ENCODE peak calls at places on chromosomes 7 and 10, in four cellular contexts. Y, F, T and W are unnamed samples.

GRCh38 chr10:45154481-45154880 is 153.8 kb downstream of the ZNF22 start:
- DNase-seq in F (no peak), Y (no peak), T (no peak), W (no peak)

GRCh38 chr10:71724539-71724938 is 5.0 kb upstream of the C10orf105 start:
- DNase-seq in Y (no peak), F (no peak), T (no peak), W (no peak)

GRCh38 chr10:78829570-78829969 is 239.2 kb upstream of the ZMIZ1 start:
- DNase-seq in F (no peak), Y (no peak), T (no peak), W (no peak)

GRCh38 chr7:134476044-134476443 is 17.1 kb upstream of the AKR1B1 start:
- DNase-seq in Y (no peak), F (no peak), T (no peak), W (no peak)

GRCh38 chr10:118374404-118374803 is 32.3 kb upstream of the FAM204A start:
- DNase-seq in F (no peak), Y (no peak), T (no peak), W (no peak)

GRCh38 chr7:30331338-30331737 is 46.9 kb downstream of the ZNRF2 start:
- DNase-seq in F (no peak), T (no peak), Y (no peak), W (no peak)

GRCh38 chr7:39651262-39651661 is 27.9 kb downstream of the RALA start:
- DNase-seq in F (no peak), Y (no peak), T (no peak), W (no peak)

GRCh38 chr7:46168231-46168630 is 247.2 kb upstream of the IGFBP3 start:
- DNase-seq in F (no peak), T (no peak), Y (no peak), W (no peak)

GRCh38 chr10:77160679-77161078 is 476.9 kb downstream of the KCNMA1 start:
- DNase-seq in Y (no peak), F (no peak), T (no peak), W (no peak)

GRCh38 chr7:88218836-88219605 is 817 bp downstream of the SRI start:
- DNase-seq in T (peak), Y (peak), F (no peak), W (peak)

GRCh38 chr7:101728888-101729883 is 88.2 kb upstream of the CUX1 start:
- DNase-seq in T (no peak), Y (no peak), F (no peak), W (no peak)

GRCh38 chr7:17233643-17234397 is 64.6 kb upstream of the AHR start:
- DNase-seq in T (no peak), Y (peak), F (no peak), W (no peak)

GRCh38 chr7:18151419-18151818 is 123.8 kb upstream of the PRPS1L1 start:
- DNase-seq in F (no peak), Y (no peak), T (peak), W (no peak)

GRCh38 chr10:36725581-36726520 is 399.5 kb upstream of the ANKRD30A start:
- DNase-seq in F (no peak), T (peak), Y (no peak), W (peak)

GRCh38 chr7:90401989-90402388 is 1.3 kb upstream of the CLDN12 start:
- DNase-seq in F (no peak), Y (no peak), T (no peak), W (no peak)

GRCh38 chr10:103470755-103471653 is 8.0 kb downstream of the CALHM3 start:
- DNase-seq in F (no peak), T (no peak), Y (peak), W (peak)

GRCh38 chr7:74410772-74411171 is 42.9 kb upstream of the GTF2IRD1 start:
- DNase-seq in T (no peak), Y (no peak), F (no peak), W (no peak)

GRCh38 chr7:151117565-151117964 is 31.3 kb downstream of the AGAP3 start:
- DNase-seq in F (no peak), Y (no peak), T (no peak), W (no peak)

GRCh38 chr10:74117738-74118137 is 32.9 kb downstream of the AP3M1 start:
- DNase-seq in T (no peak), F (no peak), Y (no peak), W (no peak)

GRCh38 chr10:12720217-12720981 is 281.1 kb downstream of the CCDC3 start:
- DNase-seq in Y (peak), F (no peak), T (peak), W (no peak)

GRCh38 chr7:2758673-2759603 is 70.9 kb downstream of the AMZ1 start:
- DNase-seq in F (no peak), T (no peak), Y (no peak), W (no peak)

GRCh38 chr10:120634629-120635028 is 177.6 kb downstream of the PLPP4 start:
- DNase-seq in F (no peak), T (peak), Y (no peak), W (peak)

GRCh38 chr7:117047496-117047895 is 94.2 kb downstream of the ST7 start:
- DNase-seq in F (no peak), Y (no peak), T (no peak), W (no peak)

GRCh38 chr10:79155301-79156081 is 86.7 kb downstream of the ZMIZ1 start:
- DNase-seq in T (no peak), F (no peak), Y (no peak), W (no peak)

GRCh38 chr7:116161733-116162132 is 48.6 kb upstream of the TES start:
- DNase-seq in F (no peak), Y (no peak), T (peak), W (peak)

GRCh38 chr7:113652501-113652900 is 266.3 kb downstream of the PPP1R3A start:
- DNase-seq in T (no peak), Y (no peak), F (no peak), W (no peak)

GRCh38 chr7:66321283-66321682 is 116.1 kb downstream of the TPST1 start:
- DNase-seq in T (no peak), F (no peak), Y (no peak), W (no peak)

GRCh38 chr7:90587766-90588165 is 8.4 kb upstream of the CDK14 start:
- DNase-seq in T (no peak), Y (no peak), F (no peak), W (no peak)

GRCh38 chr10:31962826-31963597 is 34.4 kb upstream of the ARHGAP12 start:
- DNase-seq in F (no peak), T (no peak), Y (no peak), W (no peak)

GRCh38 chr10:27474741-27475140 is 29.4 kb upstream of the RAB18 start:
- DNase-seq in Y (no peak), T (no peak), F (no peak), W (no peak)